ENCODE peak calls at places on chromosome 6, in five cellular contexts. One of them, this sample, is unnamed.
A peak's percentile ranks its signal among the peaks of the same experiment; 100 is the strongest.

GRCh38 chr6:141988954-141989705 is 143.6 kb upstream of the GJE1 start:
- ATAC-seq in central memory CD8-positive, alpha-beta T cell: peak; percentile 54
- ATAC-seq in activated CD8-positive, alpha-beta T cell treated with anti-CD3 and anti-CD28 coated beads, Interleukin-2, amount 10 ng/mL, durations not matched to agents 7 days and 5 days: peak; percentile 36
- ATAC-seq in activated naive CD4-positive, alpha-beta T cell treated with anti-CD3 and anti-CD28 coated beads, Interleukin-2, amount 50 U/mL, for 72 hours: no peak
- ATAC-seq in effector memory CD8-positive, alpha-beta T cell: peak; percentile 49
- ATAC-seq in this sample: peak; percentile 62

GRCh38 chr6:34795836-34796425 is 4.0 kb downstream of the BLTP3A start:
- ATAC-seq in central memory CD8-positive, alpha-beta T cell: no peak
- ATAC-seq in activated CD8-positive, alpha-beta T cell treated with anti-CD3 and anti-CD28 coated beads, Interleukin-2, amount 10 ng/mL, durations not matched to agents 7 days and 5 days: no peak
- ATAC-seq in activated naive CD4-positive, alpha-beta T cell treated with anti-CD3 and anti-CD28 coated beads, Interleukin-2, amount 50 U/mL, for 72 hours: no peak
- ATAC-seq in effector memory CD8-positive, alpha-beta T cell: no peak
- ATAC-seq in this sample: no peak

GRCh38 chr6:66897576-66897975 is 1190.5 kb upstream of the EYS start:
- ATAC-seq in central memory CD8-positive, alpha-beta T cell: no peak
- ATAC-seq in activated CD8-positive, alpha-beta T cell treated with anti-CD3 and anti-CD28 coated beads, Interleukin-2, amount 10 ng/mL, durations not matched to agents 7 days and 5 days: no peak
- ATAC-seq in activated naive CD4-positive, alpha-beta T cell treated with anti-CD3 and anti-CD28 coated beads, Interleukin-2, amount 50 U/mL, for 72 hours: no peak
- ATAC-seq in effector memory CD8-positive, alpha-beta T cell: no peak
- ATAC-seq in this sample: no peak

GRCh38 chr6:105981002-105981887 is 104.9 kb upstream of the PRDM1 start:
- ATAC-seq in central memory CD8-positive, alpha-beta T cell: peak; percentile 71
- ATAC-seq in activated CD8-positive, alpha-beta T cell treated with anti-CD3 and anti-CD28 coated beads, Interleukin-2, amount 10 ng/mL, durations not matched to agents 7 days and 5 days: peak; percentile 79
- ATAC-seq in activated naive CD4-positive, alpha-beta T cell treated with anti-CD3 and anti-CD28 coated beads, Interleukin-2, amount 50 U/mL, for 72 hours: peak; percentile 76
- ATAC-seq in effector memory CD8-positive, alpha-beta T cell: peak; percentile 94
- ATAC-seq in this sample: no peak

GRCh38 chr6:63487123-63487813 is 85.0 kb upstream of the LOC128125822 start:
- ATAC-seq in central memory CD8-positive, alpha-beta T cell: no peak
- ATAC-seq in activated CD8-positive, alpha-beta T cell treated with anti-CD3 and anti-CD28 coated beads, Interleukin-2, amount 10 ng/mL, durations not matched to agents 7 days and 5 days: no peak
- ATAC-seq in activated naive CD4-positive, alpha-beta T cell treated with anti-CD3 and anti-CD28 coated beads, Interleukin-2, amount 50 U/mL, for 72 hours: no peak
- ATAC-seq in effector memory CD8-positive, alpha-beta T cell: no peak
- ATAC-seq in this sample: no peak

GRCh38 chr6:148566664-148567350 is 180.0 kb upstream of the UST start:
- ATAC-seq in central memory CD8-positive, alpha-beta T cell: peak; percentile 82
- ATAC-seq in activated CD8-positive, alpha-beta T cell treated with anti-CD3 and anti-CD28 coated beads, Interleukin-2, amount 10 ng/mL, durations not matched to agents 7 days and 5 days: no peak
- ATAC-seq in activated naive CD4-positive, alpha-beta T cell treated with anti-CD3 and anti-CD28 coated beads, Interleukin-2, amount 50 U/mL, for 72 hours: no peak
- ATAC-seq in effector memory CD8-positive, alpha-beta T cell: peak; percentile 95
- ATAC-seq in this sample: no peak

GRCh38 chr6:106124015-106124414 is 37.9 kb downstream of the PRDM1 start:
- ATAC-seq in central memory CD8-positive, alpha-beta T cell: no peak
- ATAC-seq in activated CD8-positive, alpha-beta T cell treated with anti-CD3 and anti-CD28 coated beads, Interleukin-2, amount 10 ng/mL, durations not matched to agents 7 days and 5 days: no peak
- ATAC-seq in activated naive CD4-positive, alpha-beta T cell treated with anti-CD3 and anti-CD28 coated beads, Interleukin-2, amount 50 U/mL, for 72 hours: no peak
- ATAC-seq in effector memory CD8-positive, alpha-beta T cell: no peak
- ATAC-seq in this sample: no peak

GRCh38 chr6:28355743-28356665 is 6.3 kb downstream of the ZKSCAN3 start:
- ATAC-seq in central memory CD8-positive, alpha-beta T cell: peak; percentile 75
- ATAC-seq in activated CD8-positive, alpha-beta T cell treated with anti-CD3 and anti-CD28 coated beads, Interleukin-2, amount 10 ng/mL, durations not matched to agents 7 days and 5 days: peak; percentile 83
- ATAC-seq in activated naive CD4-positive, alpha-beta T cell treated with anti-CD3 and anti-CD28 coated beads, Interleukin-2, amount 50 U/mL, for 72 hours: peak; percentile 83
- ATAC-seq in effector memory CD8-positive, alpha-beta T cell: peak; percentile 90
- ATAC-seq in this sample: peak; percentile 67